ENCODE peak calls at places on chromosomes 6 and 20, in four cellular contexts. C, Z, F and L are unnamed samples.

GRCh38 chr6:118705799-118706481 is 54.5 kb upstream of the CEP85L start:
- DNase-seq in F (peak; percentile 54), C (peak; percentile 31), Z (no peak), L (peak; percentile 11)

GRCh38 chr6:70884074-70884983 is 72.5 kb downstream of the B3GAT2 start:
- DNase-seq in Z (peak; percentile 41), C (peak; percentile 90), F (peak; percentile 74), L (peak; percentile 52)

GRCh38 chr6:149863846-149864577 is at the start of gene LRP11:
- DNase-seq in Z (peak; percentile 100), F (peak; percentile 90), C (peak; percentile 95), L (peak; percentile 73)

GRCh38 chr6:144678844-144679243 is 393.7 kb downstream of the UTRN start:
- DNase-seq in C (no peak), F (peak; percentile 22), Z (no peak), L (no peak)

GRCh38 chr6:45566882-45567281 is 189.1 kb upstream of the SUPT3H start:
- DNase-seq in F (peak; percentile 58), C (peak; percentile 45), Z (no peak), L (peak; percentile 43)

GRCh38 chr6:157541618-157542404 is 160.8 kb downstream of the ZDHHC14 start:
- DNase-seq in F (no peak), Z (no peak), C (no peak), L (no peak)

GRCh38 chr6:3568396-3569082 is 111.7 kb upstream of the SLC22A23 start:
- DNase-seq in C (no peak), F (no peak), Z (peak; percentile 40), L (no peak)

GRCh38 chr6:42971746-42972327 is 7.1 kb downstream of the PEX6 start:
- DNase-seq in F (peak; percentile 29), Z (no peak), C (no peak), L (no peak)

GRCh38 chr6:152846825-152847224 is 96.2 kb downstream of the VIP start:
- DNase-seq in F (no peak), C (no peak), Z (no peak), L (no peak)

GRCh38 chr6:15152720-15153119 is 93.1 kb upstream of the JARID2 start:
- DNase-seq in C (no peak), F (no peak), Z (no peak), L (no peak)

GRCh38 chr6:3913077-3913957 is 64.1 kb downstream of the FAM50B start:
- DNase-seq in C (peak; percentile 53), Z (no peak), F (peak; percentile 87), L (peak; percentile 74)

GRCh38 chr20:4571759-4572531 is 149.8 kb upstream of the PRND start:
- DNase-seq in Z (no peak), C (no peak), F (no peak), L (no peak)

GRCh38 chr20:63855363-63856110 is 5.8 kb upstream of the ABHD16B start:
- DNase-seq in C (peak; percentile 41), F (no peak), Z (peak; percentile 20), L (no peak)

GRCh38 chr6:157551041-157551832 is 170.2 kb downstream of the ZDHHC14 start:
- DNase-seq in F (no peak), Z (no peak), C (no peak), L (peak; percentile 83)

GRCh38 chr20:45336530-45337366 is 11.5 kb downstream of the SDC4 start:
- DNase-seq in Z (no peak), C (no peak), F (peak; percentile 78), L (peak; percentile 80)

GRCh38 chr20:62554214-62554897 is 78.6 kb upstream of the GATA5 start:
- DNase-seq in F (peak; percentile 55), C (no peak), Z (peak; percentile 36), L (no peak)

GRCh38 chr6:36200154-36200891 is 3.8 kb downstream of the BRPF3 start:
- DNase-seq in F (no peak), Z (no peak), C (no peak), L (no peak)

GRCh38 chr6:126531840-126532239 is 191.9 kb downstream of the CENPW start:
- DNase-seq in Z (no peak), F (no peak), C (no peak), L (no peak)

GRCh38 chr6:9028086-9028485 is 592.7 kb upstream of the SLC35B3 start:
- DNase-seq in Z (no peak), C (no peak), F (no peak), L (no peak)

GRCh38 chr20:2314759-2315439 is 19.1 kb downstream of the TGM3 start:
- DNase-seq in F (peak; percentile 81), Z (peak; percentile 83), C (no peak), L (peak; percentile 72)

GRCh38 chr6:12075067-12075563 is 63.0 kb downstream of the HIVEP1 start:
- DNase-seq in Z (no peak), C (no peak), F (no peak), L (no peak)

GRCh38 chr6:66930559-66931290 is 1223.7 kb upstream of the EYS start:
- DNase-seq in Z (no peak), F (peak; percentile 12), C (no peak), L (no peak)

GRCh38 chr20:14761903-14762302 is 424.5 kb upstream of the FLRT3 start:
- DNase-seq in F (no peak), Z (no peak), C (no peak), L (no peak)

GRCh38 chr6:13229205-13230085 is 98.9 kb downstream of the TBC1D7 start:
- DNase-seq in Z (no peak), C (peak; percentile 16), F (no peak), L (peak; percentile 28)

GRCh38 chr6:161186173-161186769 is 87.6 kb downstream of the AGPAT4 start:
- DNase-seq in C (no peak), Z (no peak), F (peak; percentile 17), L (no peak)

GRCh38 chr6:165573671-165574070 is 89.4 kb downstream of the PDE10A start:
- DNase-seq in C (no peak), F (peak; percentile 70), Z (no peak), L (no peak)

GRCh38 chr6:33392168-33392947 is 735 bp downstream of the KIFC1 start:
- DNase-seq in F (peak; percentile 18), Z (peak; percentile 53), C (no peak), L (no peak)

GRCh38 chr6:71745525-71745924 is 140.8 kb upstream of the RIMS1 start:
- DNase-seq in Z (no peak), F (no peak), C (peak; percentile 21), L (no peak)

GRCh38 chr6:28812778-28813569 is 110.8 kb downstream of the TRIM27 start:
- DNase-seq in Z (no peak), C (no peak), F (no peak), L (no peak)

GRCh38 chr6:160767019-160767646 is 65.1 kb downstream of the PLG start:
- DNase-seq in Z (peak; percentile 86), C (peak; percentile 89), F (peak; percentile 4), L (peak; percentile 14)

GRCh38 chr20:20877079-20877478 is 164.6 kb upstream of the RALGAPA2 start:
- DNase-seq in Z (no peak), F (no peak), C (no peak), L (no peak)

GRCh38 chr6:12160350-12160749 is 129.8 kb upstream of the EDN1 start:
- DNase-seq in C (no peak), F (peak; percentile 90), Z (no peak), L (no peak)

GRCh38 chr6:37607949-37608348 is 89.7 kb downstream of the MDGA1 start:
- DNase-seq in Z (no peak), F (peak; percentile 40), C (peak; percentile 49), L (no peak)

GRCh38 chr6:80543598-80544181 is 437.2 kb downstream of the BCKDHB start:
- DNase-seq in C (peak; percentile 14), Z (no peak), F (peak; percentile 93), L (no peak)